ENCODE peak calls at places on chromosome 15, in five cellular contexts. One of them, this sample, is unnamed.

GRCh38 chr15:69609176-69609575 is 156.6 kb downstream of the RPLP1 start:
- DNase-seq in fibroblast of lung: peak; percentile 8
- DNase-seq in GM13976: no peak
- DNase-seq in BJ: no peak
- DNase-seq in fibroblast of pulmonary artery: no peak
- DNase-seq in this sample: no peak

GRCh38 chr15:62998262-62998909 is 44.2 kb upstream of the TPM1 start:
- DNase-seq in fibroblast of lung: no peak
- DNase-seq in GM13976: no peak
- DNase-seq in BJ: no peak
- DNase-seq in fibroblast of pulmonary artery: no peak
- DNase-seq in this sample: no peak

GRCh38 chr15:101060576-101061551 is 141.7 kb downstream of the LRRK1 start:
- DNase-seq in fibroblast of lung: no peak
- DNase-seq in GM13976: no peak
- DNase-seq in BJ: no peak
- DNase-seq in fibroblast of pulmonary artery: no peak
- DNase-seq in this sample: no peak

GRCh38 chr15:45399381-45400212 is 21.3 kb upstream of the GATM start:
- DNase-seq in fibroblast of lung: peak; percentile 78
- DNase-seq in GM13976: no peak
- DNase-seq in BJ: no peak
- DNase-seq in fibroblast of pulmonary artery: peak; percentile 76
- DNase-seq in this sample: no peak

GRCh38 chr15:33699691-33700447 is 268.4 kb upstream of the CHRM5 start:
- DNase-seq in fibroblast of lung: peak; percentile 19
- DNase-seq in GM13976: no peak
- DNase-seq in BJ: no peak
- DNase-seq in fibroblast of pulmonary artery: peak; percentile 41
- DNase-seq in this sample: no peak

GRCh38 chr15:39358441-39359041 is 222.3 kb upstream of the THBS1 start:
- DNase-seq in fibroblast of lung: peak; percentile 61
- DNase-seq in GM13976: no peak
- DNase-seq in BJ: no peak
- DNase-seq in fibroblast of pulmonary artery: peak; percentile 67
- DNase-seq in this sample: peak; percentile 39

GRCh38 chr15:28955686-28956421 is 70.1 kb downstream of the APBA2 start:
- DNase-seq in fibroblast of lung: peak; percentile 42
- DNase-seq in GM13976: no peak
- DNase-seq in BJ: peak; percentile 66
- DNase-seq in fibroblast of pulmonary artery: peak; percentile 55
- DNase-seq in this sample: no peak

GRCh38 chr15:83657549-83657948 is 3.6 kb downstream of the ADAMTSL3 start:
- DNase-seq in fibroblast of lung: no peak
- DNase-seq in GM13976: no peak
- DNase-seq in BJ: no peak
- DNase-seq in fibroblast of pulmonary artery: no peak
- DNase-seq in this sample: no peak

GRCh38 chr15:41979493-41980266 is 7.3 kb upstream of the EHD4 start:
- DNase-seq in fibroblast of lung: no peak
- DNase-seq in GM13976: no peak
- DNase-seq in BJ: no peak
- DNase-seq in fibroblast of pulmonary artery: no peak
- DNase-seq in this sample: no peak

GRCh38 chr15:50531763-50532162 is 14.7 kb downstream of the USP50 start:
- DNase-seq in fibroblast of lung: no peak
- DNase-seq in GM13976: no peak
- DNase-seq in BJ: no peak
- DNase-seq in fibroblast of pulmonary artery: no peak
- DNase-seq in this sample: no peak

GRCh38 chr15:59965741-59966140 is 38.4 kb upstream of the FOXB1 start:
- DNase-seq in fibroblast of lung: no peak
- DNase-seq in GM13976: no peak
- DNase-seq in BJ: no peak
- DNase-seq in fibroblast of pulmonary artery: no peak
- DNase-seq in this sample: no peak

GRCh38 chr15:55715355-55716076 is 27.4 kb downstream of the PRTG start:
- DNase-seq in fibroblast of lung: no peak
- DNase-seq in GM13976: no peak
- DNase-seq in BJ: no peak
- DNase-seq in fibroblast of pulmonary artery: no peak
- DNase-seq in this sample: no peak

GRCh38 chr15:58777107-58777506 is 6.0 kb downstream of the MINDY2 start:
- DNase-seq in fibroblast of lung: no peak
- DNase-seq in GM13976: peak; percentile 42
- DNase-seq in BJ: no peak
- DNase-seq in fibroblast of pulmonary artery: no peak
- DNase-seq in this sample: no peak

GRCh38 chr15:69873807-69874206 is 223.9 kb downstream of the TLE3 start:
- DNase-seq in fibroblast of lung: no peak
- DNase-seq in GM13976: no peak
- DNase-seq in BJ: no peak
- DNase-seq in fibroblast of pulmonary artery: no peak
- DNase-seq in this sample: no peak

GRCh38 chr15:78767331-78767951 is 43.8 kb downstream of the ADAMTS7 start:
- DNase-seq in fibroblast of lung: no peak
- DNase-seq in GM13976: no peak
- DNase-seq in BJ: no peak
- DNase-seq in fibroblast of pulmonary artery: no peak
- DNase-seq in this sample: no peak

GRCh38 chr15:34759347-34759746 is 4.5 kb upstream of the GJD2 start:
- DNase-seq in fibroblast of lung: no peak
- DNase-seq in GM13976: no peak
- DNase-seq in BJ: no peak
- DNase-seq in fibroblast of pulmonary artery: no peak
- DNase-seq in this sample: no peak

GRCh38 chr15:85667491-85668424 is 127.0 kb downstream of the KLHL25 start:
- DNase-seq in fibroblast of lung: peak; percentile 99
- DNase-seq in GM13976: peak; percentile 72
- DNase-seq in BJ: peak; percentile 99
- DNase-seq in fibroblast of pulmonary artery: peak; percentile 99
- DNase-seq in this sample: peak; percentile 99

GRCh38 chr15:89122532-89123525 is 34.6 kb downstream of the ABHD2 start:
- DNase-seq in fibroblast of lung: no peak
- DNase-seq in GM13976: no peak
- DNase-seq in BJ: no peak
- DNase-seq in fibroblast of pulmonary artery: peak; percentile 50
- DNase-seq in this sample: peak; percentile 37

GRCh38 chr15:84818221-84819131 is 1.3 kb downstream of the ALPK3 start:
- DNase-seq in fibroblast of lung: peak; percentile 17
- DNase-seq in GM13976: no peak
- DNase-seq in BJ: no peak
- DNase-seq in fibroblast of pulmonary artery: peak; percentile 68
- DNase-seq in this sample: no peak

GRCh38 chr15:88401269-88401971 is 65.8 kb downstream of the MRPL46 start:
- DNase-seq in fibroblast of lung: no peak
- DNase-seq in GM13976: no peak
- DNase-seq in BJ: no peak
- DNase-seq in fibroblast of pulmonary artery: no peak
- DNase-seq in this sample: no peak

GRCh38 chr15:100338971-100339444 is 2.8 kb downstream of the ADAMTS17 start:
- DNase-seq in fibroblast of lung: peak; percentile 48
- DNase-seq in GM13976: no peak
- DNase-seq in BJ: no peak
- DNase-seq in fibroblast of pulmonary artery: peak; percentile 89
- DNase-seq in this sample: no peak

GRCh38 chr15:40291088-40291574 is 8.3 kb upstream of the ANKRD63 start:
- DNase-seq in fibroblast of lung: peak; percentile 53
- DNase-seq in GM13976: no peak
- DNase-seq in BJ: no peak
- DNase-seq in fibroblast of pulmonary artery: peak; percentile 53
- DNase-seq in this sample: no peak

GRCh38 chr15:50123861-50124556 is 5.0 kb upstream of the ATP8B4 start:
- DNase-seq in fibroblast of lung: no peak
- DNase-seq in GM13976: no peak
- DNase-seq in BJ: no peak
- DNase-seq in fibroblast of pulmonary artery: no peak
- DNase-seq in this sample: no peak

GRCh38 chr15:91942676-91943417 is 89.3 kb downstream of the SLCO3A1 start:
- DNase-seq in fibroblast of lung: peak; percentile 95
- DNase-seq in GM13976: no peak
- DNase-seq in BJ: peak; percentile 78
- DNase-seq in fibroblast of pulmonary artery: peak; percentile 95
- DNase-seq in this sample: peak; percentile 75

GRCh38 chr15:55661431-55661830 is 73.3 kb upstream of the PYGO1 start:
- DNase-seq in fibroblast of lung: peak; percentile 11
- DNase-seq in GM13976: no peak
- DNase-seq in BJ: no peak
- DNase-seq in fibroblast of pulmonary artery: peak; percentile 21
- DNase-seq in this sample: no peak

GRCh38 chr15:80404719-80405553 is 754 bp downstream of the ARNT2 start:
- DNase-seq in fibroblast of lung: no peak
- DNase-seq in GM13976: peak; percentile 48
- DNase-seq in BJ: no peak
- DNase-seq in fibroblast of pulmonary artery: no peak
- DNase-seq in this sample: no peak

GRCh38 chr15:80549191-80549590 is 145.0 kb downstream of the ARNT2 start:
- DNase-seq in fibroblast of lung: peak; percentile 74
- DNase-seq in GM13976: no peak
- DNase-seq in BJ: peak; percentile 50
- DNase-seq in fibroblast of pulmonary artery: peak; percentile 76
- DNase-seq in this sample: peak; percentile 38

GRCh38 chr15:70545526-70545925 is 217.8 kb downstream of the UACA start:
- DNase-seq in fibroblast of lung: no peak
- DNase-seq in GM13976: no peak
- DNase-seq in BJ: no peak
- DNase-seq in fibroblast of pulmonary artery: no peak
- DNase-seq in this sample: no peak

GRCh38 chr15:34436956-34437442 is 609 bp downstream of the GOLGA8A start:
- DNase-seq in fibroblast of lung: peak; percentile 34
- DNase-seq in GM13976: peak; percentile 79
- DNase-seq in BJ: no peak
- DNase-seq in fibroblast of pulmonary artery: peak; percentile 46
- DNase-seq in this sample: no peak

GRCh38 chr15:39936187-39936586 is 2.3 kb downstream of the EIF2AK4 start:
- DNase-seq in fibroblast of lung: peak; percentile 37
- DNase-seq in GM13976: no peak
- DNase-seq in BJ: no peak
- DNase-seq in fibroblast of pulmonary artery: peak; percentile 31
- DNase-seq in this sample: no peak

GRCh38 chr15:70008697-70009285 is 88.9 kb downstream of the TLE3 start:
- DNase-seq in fibroblast of lung: no peak
- DNase-seq in GM13976: no peak
- DNase-seq in BJ: no peak
- DNase-seq in fibroblast of pulmonary artery: no peak
- DNase-seq in this sample: no peak

GRCh38 chr15:73685981-73686380 is 1.8 kb downstream of the CD276 start:
- DNase-seq in fibroblast of lung: peak; percentile 19
- DNase-seq in GM13976: no peak
- DNase-seq in BJ: no peak
- DNase-seq in fibroblast of pulmonary artery: no peak
- DNase-seq in this sample: no peak

GRCh38 chr15:60799885-60800728 is 321.2 kb upstream of the ICE2 start:
- DNase-seq in fibroblast of lung: peak; percentile 9
- DNase-seq in GM13976: no peak
- DNase-seq in BJ: no peak
- DNase-seq in fibroblast of pulmonary artery: no peak
- DNase-seq in this sample: peak; percentile 22

GRCh38 chr15:92365079-92365478 is 28.6 kb upstream of the ST8SIA2 start:
- DNase-seq in fibroblast of lung: peak; percentile 24
- DNase-seq in GM13976: no peak
- DNase-seq in BJ: no peak
- DNase-seq in fibroblast of pulmonary artery: peak; percentile 2
- DNase-seq in this sample: no peak

GRCh38 chr15:77030042-77030927 is 35.4 kb downstream of the PSTPIP1 start:
- DNase-seq in fibroblast of lung: no peak
- DNase-seq in GM13976: peak; percentile 33
- DNase-seq in BJ: no peak
- DNase-seq in fibroblast of pulmonary artery: no peak
- DNase-seq in this sample: no peak

GRCh38 chr15:34837246-34838016 is 42.1 kb upstream of the ACTC1 start:
- DNase-seq in fibroblast of lung: peak; percentile 72
- DNase-seq in GM13976: no peak
- DNase-seq in BJ: peak; percentile 15
- DNase-seq in fibroblast of pulmonary artery: peak; percentile 64
- DNase-seq in this sample: no peak

This sample was measured in GM04503.